ENCODE peak calls at places on chromosomes 3 and 15, in six cellular contexts. I is uterus, R is spleen, Z is PC-3, O is right lobe of liver, E is A549. Q is an unnamed sample.
A peak's percentile ranks its signal among the peaks of the same experiment; 100 is the strongest.

GRCh38 chr15:77624868-77625267 is 7.8 kb downstream of the LINGO1 start:
- DNase-seq in R (no peak), I (no peak), E (no peak), O (no peak), Z (no peak), Q (no peak)

GRCh38 chr15:93012793-93013192 is 76.2 kb downstream of the RGMA start:
- DNase-seq in Z (no peak), I (no peak), R (no peak), O (no peak), E (no peak), Q (no peak)

GRCh38 chr15:71485094-71485693 is 325.2 kb upstream of the NR2E3 start:
- DNase-seq in I (no peak), Z (peak; percentile 23), E (peak; percentile 31), R (no peak), O (no peak), Q (no peak)

GRCh38 chr15:63111481-63111880 is 10.2 kb upstream of the LACTB start:
- DNase-seq in O (no peak), E (no peak), Z (no peak), R (no peak), I (no peak), Q (no peak)

GRCh38 chr3:24185738-24186384 is 240.8 kb downstream of the NR1D2 start:
- DNase-seq in R (no peak), E (peak; percentile 36), Z (peak; percentile 81), I (peak; percentile 26), O (no peak), Q (peak; percentile 31)

GRCh38 chr3:42762046-42762724 is 10.9 kb downstream of the CCDC13 start:
- DNase-seq in Z (no peak), E (no peak), R (no peak), O (no peak), I (no peak), Q (peak; percentile 49)

GRCh38 chr15:66862878-66863335 is 160.9 kb downstream of the SMAD6 start:
- DNase-seq in Z (peak; percentile 94), R (peak; percentile 92), O (peak; percentile 80), E (peak; percentile 90), I (peak; percentile 84), Q (peak; percentile 85)

GRCh38 chr3:196627043-196627442 is 12.5 kb upstream of the NRROS start:
- DNase-seq in I (no peak), E (no peak), Z (peak; percentile 35), R (no peak), O (no peak), Q (no peak)

GRCh38 chr3:46960801-46961200 is 15.7 kb downstream of the CCDC12 start:
- DNase-seq in E (no peak), Z (no peak), I (no peak), R (peak; percentile 36), O (no peak), Q (no peak)

GRCh38 chr3:57927916-57928315 is 80.3 kb upstream of the FLNB start:
- DNase-seq in I (no peak), Z (no peak), R (no peak), E (no peak), O (no peak), Q (no peak)

GRCh38 chr3:6491768-6492167 is 369.1 kb upstream of the GRM7 start:
- DNase-seq in Z (no peak), O (no peak), E (no peak), R (no peak), I (no peak), Q (no peak)

GRCh38 chr3:152149832-152150231 is 118.9 kb upstream of the MBNL1 start:
- DNase-seq in R (no peak), I (no peak), Z (no peak), O (no peak), E (no peak), Q (no peak)

GRCh38 chr15:25762015-25762662 is 101.0 kb downstream of the ATP10A start:
- DNase-seq in I (no peak), Z (no peak), O (no peak), E (no peak), R (no peak), Q (peak; percentile 27)

GRCh38 chr3:58169371-58169770 is 41.4 kb downstream of the DNASE1L3 start:
- DNase-seq in E (no peak), Z (no peak), O (no peak), I (no peak), R (no peak), Q (no peak)

GRCh38 chr3:117708601-117709000 is 999.0 kb downstream of the TUSC7 start:
- DNase-seq in R (no peak), Z (peak; percentile 8), O (no peak), I (no peak), E (no peak), Q (no peak)

GRCh38 chr3:17339233-17339632 is 403.2 kb downstream of the TBC1D5 start:
- DNase-seq in Z (no peak), R (no peak), I (no peak), O (no peak), E (no peak), Q (no peak)

GRCh38 chr15:28184166-28184565 is 85.1 kb upstream of the OCA2 start:
- DNase-seq in Z (no peak), O (no peak), R (no peak), I (no peak), E (no peak), Q (no peak)

GRCh38 chr3:111714305-111714704 is 119.2 kb upstream of the ZBED2 start:
- DNase-seq in I (no peak), R (no peak), Z (peak; percentile 51), E (no peak), O (no peak), Q (no peak)

GRCh38 chr3:127547761-127548605 is 42.5 kb downstream of the TPRA1 start:
- DNase-seq in Z (peak; percentile 59), O (peak; percentile 74), R (peak; percentile 93), I (peak; percentile 66), E (peak; percentile 68), Q (peak; percentile 78)

GRCh38 chr3:45558431-45558830 is 36.1 kb upstream of the LIMD1 start:
- DNase-seq in E (no peak), O (no peak), R (no peak), I (no peak), Z (no peak), Q (no peak)

GRCh38 chr15:78811124-78811824 is at the start of gene ADAMTS7:
- DNase-seq in R (peak; percentile 88), Z (peak; percentile 66), I (peak; percentile 76), E (peak; percentile 96), O (peak; percentile 62), Q (peak; percentile 61)

GRCh38 chr3:113156816-113157333 is 54.5 kb upstream of the BOC start:
- DNase-seq in E (no peak), O (no peak), I (no peak), R (no peak), Z (no peak), Q (no peak)

GRCh38 chr3:145015243-145015642 is 1043.6 kb downstream of the DIPK2A start:
- DNase-seq in O (no peak), R (no peak), I (no peak), E (no peak), Z (peak; percentile 35), Q (no peak)

GRCh38 chr3:15326037-15326436 is 6.3 kb downstream of the SH3BP5 start:
- DNase-seq in E (no peak), R (no peak), O (peak; percentile 90), Z (peak; percentile 57), I (no peak), Q (no peak)

GRCh38 chr15:89494941-89495637 is 1.3 kb downstream of the RHCG start:
- DNase-seq in E (peak; percentile 39), I (no peak), R (no peak), Z (peak; percentile 21), O (peak; percentile 47), Q (no peak)

GRCh38 chr3:10187295-10187876 is 22.7 kb downstream of the IRAK2 start:
- DNase-seq in Z (no peak), O (no peak), R (no peak), I (no peak), E (no peak), Q (no peak)
- H3K4me1 ChIP-seq in Z (peaks cover 29% of the 10 kb centered on the region), O (peaks cover 39% of the 10 kb centered on the region), R (peaks cover 91% of the 10 kb centered on the region), I (peaks cover 11% of the 10 kb centered on the region), E (peaks cover 37% of the 10 kb centered on the region), Q (no peaks in the 10 kb centered on the region)

DNA sequence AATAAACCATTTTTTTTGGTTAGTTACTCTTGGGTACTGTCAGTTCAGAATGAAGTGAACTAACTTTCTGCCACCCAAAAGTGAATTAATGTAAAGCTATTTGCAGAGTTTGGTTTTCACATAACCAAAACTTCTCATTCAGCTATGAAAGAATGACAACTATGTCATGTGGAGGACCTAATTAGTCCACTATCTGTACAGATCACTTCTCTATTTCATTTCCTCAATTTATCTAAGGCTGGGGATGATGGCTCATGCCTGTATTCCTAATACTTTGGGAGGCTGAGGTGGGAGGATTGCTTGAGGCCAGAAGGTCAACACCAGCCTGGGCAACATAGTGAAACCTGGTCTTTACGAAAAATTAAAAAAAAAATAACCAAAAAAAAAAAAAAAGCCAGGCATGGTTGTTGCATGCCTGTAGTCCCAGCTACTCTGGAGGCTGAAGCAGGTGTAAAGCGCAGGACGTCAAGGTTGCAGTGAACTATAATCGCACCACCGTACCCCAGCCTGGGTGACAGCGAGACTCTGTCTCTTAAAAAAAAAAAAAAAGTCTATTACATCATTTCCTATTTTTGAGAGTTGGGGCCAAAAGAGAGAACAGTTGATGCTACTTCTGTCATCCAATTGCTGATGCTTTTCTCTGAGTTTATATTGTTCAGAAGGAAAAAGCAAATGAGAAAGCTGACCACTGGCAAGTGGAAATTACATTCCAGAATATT is 8.7 kb downstream of the HYPK start:
- DNase-seq in O (no peak), E (no peak), R (no peak), Z (no peak), I (no peak), Q (no peak)
- H3K27ac ChIP-seq in O (no peak overlapping the region), E (no peak overlapping the region), R (peak overlapping the region; percentile 80), Z (no peak overlapping the region), I (no peak overlapping the region), Q (no peak overlapping the region)

DNA sequence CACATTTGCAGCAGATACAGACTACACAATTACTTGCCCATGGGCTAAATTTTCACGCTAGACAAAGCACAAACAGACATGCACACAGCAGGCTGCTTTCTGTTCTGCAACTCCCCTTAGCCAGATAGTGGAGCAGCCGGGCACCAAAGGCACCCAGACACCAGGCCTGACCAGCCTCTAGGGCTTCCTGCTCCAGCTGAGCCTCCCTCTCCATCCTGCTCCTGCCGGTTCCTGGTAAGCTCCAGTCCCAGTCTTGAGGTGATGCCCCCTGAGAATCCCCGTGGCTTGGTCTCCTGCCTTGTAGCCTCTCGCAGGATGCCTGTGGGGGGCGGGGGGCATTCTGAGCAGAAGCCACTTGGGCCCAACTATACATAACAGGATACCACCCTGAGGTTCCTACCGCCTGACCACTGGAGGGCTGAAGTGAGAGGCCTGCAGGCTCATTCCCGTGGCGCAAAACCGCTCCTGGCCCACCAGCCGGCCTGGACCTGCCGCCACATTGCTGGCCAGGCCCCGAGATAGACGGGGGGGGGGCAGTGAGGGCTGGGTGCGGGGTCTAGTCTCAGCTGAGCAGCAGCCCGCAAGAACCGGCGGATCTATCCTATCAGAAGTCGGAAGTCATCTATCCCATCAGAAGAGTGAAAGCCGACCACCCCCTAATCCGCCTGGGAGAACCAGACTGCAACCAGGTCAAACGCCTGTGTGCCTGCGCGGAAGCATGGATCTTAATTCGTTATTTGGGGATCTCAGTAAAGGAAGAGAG is 3.9 kb downstream of the FOXL2 start:
- DNase-seq in E (no peak), R (no peak), O (no peak), Z (no peak), I (no peak), Q (no peak)
- H3K4me1 ChIP-seq in E (peaks cover 3% of the 10 kb centered on the region), R (peaks cover 71% of the 10 kb centered on the region), O (peaks cover 36% of the 10 kb centered on the region), Z (no peaks in the 10 kb centered on the region), I (peaks cover 10% of the 10 kb centered on the region), Q (peaks cover 37% of the 10 kb centered on the region)

DNA sequence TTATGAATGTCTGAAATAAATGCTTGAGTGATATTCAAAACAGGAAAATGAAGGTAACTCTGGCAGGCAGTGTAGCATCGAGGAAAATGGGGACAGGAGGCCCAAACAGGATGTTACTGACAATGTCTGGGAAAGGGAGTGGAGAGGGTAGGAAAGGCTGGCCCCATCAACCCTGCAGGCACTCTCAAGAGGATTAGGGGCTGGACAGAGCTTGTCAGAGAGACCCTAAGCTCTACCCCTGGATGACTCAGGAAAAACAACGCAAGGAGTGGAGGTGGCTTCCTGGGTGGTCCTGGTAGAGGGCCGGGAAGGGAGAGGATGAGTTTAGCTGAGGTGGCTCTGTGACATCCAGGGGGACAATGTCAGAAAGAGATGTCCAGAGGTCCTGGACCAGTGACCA is 106.0 kb downstream of the RYK start:
- DNase-seq in R (no peak), I (no peak), O (no peak), Z (no peak), E (no peak), Q (no peak)
- H3K27ac ChIP-seq in R (no peak overlapping the region), I (peak overlapping the region; percentile 15), O (no peak overlapping the region), Z (no peak overlapping the region), E (no peak overlapping the region), Q (no peak overlapping the region)

Q was measured in lung.